ENCODE peak calls at places on chromosomes 12 and 14, in eight cellular contexts. H, S, A, Y, W, C, G and V are unnamed samples.
A peak's percentile ranks its signal among the peaks of the same experiment; 100 is the strongest.

GRCh38 chr14:102592969-102593840 is 756 bp downstream of the RCOR1 start:
- DNase-seq in H (peak; percentile 50), S (peak; percentile 67), A (peak; percentile 37), Y (peak; percentile 35), W (no peak), C (peak; percentile 28), G (peak; percentile 56), V (no peak)

GRCh38 chr14:77276959-77277358 is 6.0 kb upstream of the NGB start:
- DNase-seq in H (no peak), S (no peak), A (no peak), Y (no peak), W (no peak), C (no peak), G (no peak), V (no peak)

GRCh38 chr12:76264617-76265016 is 83.6 kb downstream of the BBS10 start:
- DNase-seq in H (no peak), S (no peak), A (no peak), Y (peak; percentile 45), W (no peak), C (no peak), G (no peak), V (no peak)

GRCh38 chr12:69676257-69677012 is 22.7 kb downstream of the BEST3 start:
- DNase-seq in H (no peak), S (no peak), A (no peak), Y (no peak), W (no peak), C (no peak), G (no peak), V (no peak)

GRCh38 chr14:102437997-102438922 is 71.3 kb downstream of the ANKRD9 start:
- DNase-seq in H (peak; percentile 91), S (peak; percentile 95), A (peak; percentile 82), Y (peak; percentile 68), W (peak; percentile 96), C (peak; percentile 82), G (peak; percentile 94), V (peak; percentile 87)

GRCh38 chr12:79998554-79998953 is 63.7 kb upstream of the PPP1R12A start:
- DNase-seq in H (no peak), S (no peak), A (no peak), Y (no peak), W (no peak), C (no peak), G (no peak), V (no peak)

GRCh38 chr12:120457133-120457532 is 10.9 kb downstream of the GATC start:
- DNase-seq in H (no peak), S (no peak), A (no peak), Y (no peak), W (no peak), C (peak; percentile 23), G (no peak), V (no peak)

GRCh38 chr12:56013482-56013881 is 7.4 kb upstream of the IKZF4 start:
- DNase-seq in H (no peak), S (no peak), A (no peak), Y (no peak), W (no peak), C (no peak), G (no peak), V (no peak)

GRCh38 chr12:85755760-85756159 is 80.4 kb downstream of the RASSF9 start:
- DNase-seq in H (no peak), S (no peak), A (no peak), Y (peak; percentile 74), W (no peak), C (peak; percentile 16), G (no peak), V (no peak)

GRCh38 chr12:111102062-111102735 is 181.8 kb upstream of the MYL2 start:
- DNase-seq in H (no peak), S (no peak), A (no peak), Y (peak; percentile 74), W (no peak), C (no peak), G (no peak), V (peak; percentile 46)

GRCh38 chr14:24398298-24398942 is 383 bp upstream of the NYNRIN start:
- DNase-seq in H (peak; percentile 48), S (peak; percentile 54), A (peak; percentile 45), Y (no peak), W (no peak), C (no peak), G (peak; percentile 82), V (no peak)

GRCh38 chr12:2641761-2642160 is 153.0 kb upstream of the FKBP4 start:
- DNase-seq in H (peak; percentile 1), S (no peak), A (peak; percentile 13), Y (no peak), W (no peak), C (no peak), G (no peak), V (no peak)

GRCh38 chr12:64678248-64678647 is 68.0 kb downstream of the RASSF3 start:
- DNase-seq in H (no peak), S (no peak), A (no peak), Y (peak; percentile 11), W (no peak), C (peak; percentile 30), G (no peak), V (no peak)

GRCh38 chr14:69261761-69262331 is 1.9 kb downstream of the GALNT16 start:
- DNase-seq in H (no peak), S (no peak), A (no peak), Y (no peak), W (no peak), C (no peak), G (no peak), V (no peak)

GRCh38 chr14:69260979-69261605 is 1.1 kb downstream of the GALNT16 start:
- DNase-seq in H (peak; percentile 39), S (no peak), A (no peak), Y (no peak), W (no peak), C (peak; percentile 37), G (no peak), V (no peak)

GRCh38 chr14:69262516-69262915 is 2.6 kb downstream of the GALNT16 start:
- DNase-seq in H (no peak), S (no peak), A (no peak), Y (no peak), W (no peak), C (no peak), G (no peak), V (no peak)

GRCh38 chr14:69263771-69264170 is 3.8 kb downstream of the GALNT16 start:
- DNase-seq in H (no peak), S (no peak), A (no peak), Y (no peak), W (no peak), C (no peak), G (no peak), V (no peak)

GRCh38 chr14:69263364-69263763 is 3.4 kb downstream of the GALNT16 start:
- DNase-seq in H (peak; percentile 18), S (peak; percentile 84), A (peak; percentile 77), Y (peak; percentile 44), W (no peak), C (peak; percentile 60), G (no peak), V (no peak)
- H3K27ac ChIP-seq in H (no peak overlapping the region), S (no peak overlapping the region), A (peak overlapping the region; percentile 62), Y (no peak overlapping the region), W (peak overlapping the region; percentile 42), C (no peak overlapping the region), G (no peak overlapping the region), V (no peak overlapping the region)

GRCh38 chr12:65739606-65740005 is 84.7 kb upstream of the HMGA2 start:
- DNase-seq in H (no peak), S (no peak), A (no peak), Y (no peak), W (no peak), C (no peak), G (no peak), V (no peak)

GRCh38 chr12:65741662-65742480 is 82.4 kb upstream of the HMGA2 start:
- DNase-seq in H (peak; percentile 10), S (peak; percentile 71), A (peak; percentile 17), Y (no peak), W (no peak), C (no peak), G (peak; percentile 50), V (peak; percentile 36)

GRCh38 chr12:65742481-65742971 is 81.8 kb upstream of the HMGA2 start:
- DNase-seq in H (no peak), S (peak; percentile 40), A (no peak), Y (no peak), W (peak; percentile 82), C (no peak), G (no peak), V (no peak)

GRCh38 chr12:65740873-65741600 is 83.2 kb upstream of the HMGA2 start:
- DNase-seq in H (peak; percentile 85), S (peak; percentile 94), A (peak; percentile 70), Y (peak; percentile 73), W (no peak), C (peak; percentile 42), G (peak; percentile 92), V (peak; percentile 62)

DNA sequence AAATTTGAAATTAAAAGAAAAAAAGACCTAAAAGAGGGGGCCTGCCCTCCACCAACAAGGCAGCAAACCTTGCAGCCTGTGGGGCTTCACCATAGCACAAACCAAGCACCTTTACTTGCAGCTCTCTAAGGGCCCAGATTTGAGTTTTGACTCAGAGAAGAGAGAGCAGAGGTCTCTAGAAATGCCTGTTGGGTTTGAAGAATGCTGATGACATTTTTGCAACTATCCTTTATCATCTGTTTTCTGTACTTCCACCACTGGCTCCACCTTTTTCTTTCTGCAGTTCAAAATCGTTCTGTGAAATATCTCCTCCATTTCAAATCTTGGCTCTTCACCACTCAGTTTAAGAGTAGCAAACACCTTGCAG is 83.8 kb upstream of the HMGA2 start:
- DNase-seq in H (no peak), S (no peak), A (no peak), Y (no peak), W (no peak), C (no peak), G (no peak), V (no peak)
- H3K4me3 ChIP-seq in H (no peak overlapping the region), S (no peak overlapping the region), A (no peak overlapping the region), Y (no peak overlapping the region), W (no peak overlapping the region), C (no peak overlapping the region), G (no peak overlapping the region), V (peak overlapping the region; percentile 57)

GRCh38 chr14:66395300-66395699 is 90.9 kb upstream of the CCDC196 start:
- DNase-seq in H (no peak), S (no peak), A (no peak), Y (peak; percentile 12), W (no peak), C (peak; percentile 16), G (no peak), V (no peak)
- TF ChIP-seq CTCF in H (no peak), S (no peak), A (no peak), Y (no peak), W (no peak), C (peak; percentile 21), G (no peak), V (no peak)

DNA sequence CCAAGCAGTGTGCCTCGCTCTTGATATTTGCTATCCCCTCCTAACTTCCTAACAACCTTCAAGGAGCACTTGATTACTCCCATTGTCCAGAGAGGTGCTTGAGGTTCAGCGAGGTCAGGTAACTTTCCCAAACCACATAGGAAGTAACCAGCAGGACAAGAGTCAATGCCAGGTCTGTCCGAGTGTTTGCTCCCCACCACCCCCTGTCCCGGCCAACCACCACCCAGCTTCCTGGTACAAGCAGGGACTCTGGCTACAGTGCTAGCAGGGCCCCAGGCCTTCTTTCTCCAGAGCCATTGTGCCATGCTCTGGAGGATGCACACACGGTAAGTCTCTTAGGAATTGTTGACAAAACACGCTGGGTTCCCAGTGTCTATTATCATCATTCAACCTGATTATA is 49.2 kb downstream of the SYNE3 start:
- DNase-seq in H (no peak), S (no peak), A (no peak), Y (no peak), W (no peak), C (no peak), G (no peak), V (no peak)
- H3K27ac ChIP-seq in H (no peak overlapping the region), S (no peak overlapping the region), A (no peak overlapping the region), Y (no peak overlapping the region), W (no peak overlapping the region), C (no peak overlapping the region), G (no peak overlapping the region), V (no peak overlapping the region)